ENCODE peak calls at places on chromosome 14, in four cellular contexts. T, E, D and W are unnamed samples.

GRCh38 chr14:76654573-76654955 is 106.7 kb upstream of the VASH1 start:
- DNase-seq in T (peak), E (no peak), D (peak), W (no peak)

GRCh38 chr14:53714495-53715389 is 241.9 kb downstream of the BMP4 start:
- DNase-seq in T (no peak), E (peak), D (no peak), W (no peak)

GRCh38 chr14:31992051-31992450 is 85.1 kb upstream of the ARHGAP5 start:
- DNase-seq in T (no peak), E (no peak), D (no peak), W (no peak)

GRCh38 chr14:96917442-96917963 is 120.3 kb downstream of the VRK1 start:
- DNase-seq in T (peak), E (no peak), D (no peak), W (no peak)

GRCh38 chr14:74459289-74459946 is 33.4 kb upstream of the SYNDIG1L start:
- DNase-seq in T (peak), E (no peak), D (no peak), W (peak)

GRCh38 chr14:23436327-23437141 is 1.1 kb upstream of the MYH7 start:
- DNase-seq in T (no peak), E (no peak), D (no peak), W (no peak)

GRCh38 chr14:24408764-24409163 is 10.0 kb downstream of the NYNRIN start:
- DNase-seq in T (no peak), E (no peak), D (no peak), W (no peak)

GRCh38 chr14:64540208-64541202 is at the start of gene HSPA2:
- DNase-seq in T (peak), E (peak), D (peak), W (peak)

GRCh38 chr14:95043732-95044462 is 113.4 kb downstream of the DICER1 start:
- DNase-seq in T (no peak), E (no peak), D (no peak), W (no peak)

GRCh38 chr14:66444271-66444987 is 41.7 kb upstream of the CCDC196 start:
- DNase-seq in T (no peak), E (no peak), D (no peak), W (no peak)

GRCh38 chr14:105488781-105489606 is 2.1 kb upstream of the TEDC1 start:
- DNase-seq in T (no peak), E (no peak), D (no peak), W (no peak)

GRCh38 chr14:104979758-104980591 is 1.8 kb upstream of the AHNAK2 start:
- DNase-seq in T (peak), E (no peak), D (peak), W (no peak)